ENCODE peak calls at places on chromosomes 5 and 9, in five cellular contexts. E, D, N, B and K are unnamed samples.
A peak's percentile ranks its signal among the peaks of the same experiment; 100 is the strongest.

GRCh38 chr9:112278152-112278551 is 55.3 kb downstream of the PTBP3 start:
- DNase-seq in N (no peak), E (no peak), B (no peak), D (no peak), K (no peak)

GRCh38 chr5:171992305-171992704 is 14.1 kb downstream of the FBXW11 start:
- DNase-seq in N (no peak), B (no peak), E (no peak), D (no peak), K (no peak)

GRCh38 chr5:143297756-143298155 is 105.7 kb downstream of the NR3C1 start:
- DNase-seq in E (no peak), N (no peak), D (no peak), B (no peak), K (no peak)

GRCh38 chr5:86968311-86968753 is 299.4 kb upstream of the RASA1 start:
- DNase-seq in N (no peak), B (no peak), D (no peak), E (peak; percentile 49), K (peak; percentile 50)

GRCh38 chr5:152532714-152533113 is 127.6 kb upstream of the NMUR2 start:
- DNase-seq in N (no peak), B (no peak), D (no peak), E (peak; percentile 73), K (peak; percentile 32)

GRCh38 chr9:22307013-22307711 is 139.5 kb upstream of the DMRTA1 start:
- DNase-seq in E (peak; percentile 82), D (no peak), N (no peak), B (peak; percentile 19), K (peak; percentile 63)

GRCh38 chr5:1952456-1953099 is 69.9 kb upstream of the IRX4 start:
- DNase-seq in B (no peak), E (no peak), D (no peak), N (no peak), K (no peak)

GRCh38 chr9:135104761-135105160 is 17.3 kb downstream of the OLFM1 start:
- DNase-seq in E (no peak), B (no peak), N (no peak), D (no peak), K (no peak)

GRCh38 chr9:81844131-81844567 is 84.1 kb upstream of the SPATA31D4 start:
- DNase-seq in B (no peak), E (peak; percentile 29), D (no peak), N (no peak), K (no peak)

GRCh38 chr5:6183391-6184390 is 194.7 kb downstream of the MED10 start:
- DNase-seq in D (no peak), B (no peak), N (no peak), E (no peak), K (no peak)

GRCh38 chr5:33370135-33370472 is 70.7 kb upstream of the TARS1 start:
- DNase-seq in B (no peak), E (peak; percentile 53), D (no peak), N (no peak), K (no peak)

GRCh38 chr9:71353723-71354122 is 232.3 kb upstream of the TRPM3 start:
- DNase-seq in N (no peak), B (no peak), E (no peak), D (no peak), K (no peak)

GRCh38 chr5:129419292-129419691 is 40.8 kb upstream of the ADAMTS19 start:
- DNase-seq in N (no peak), D (no peak), E (no peak), B (no peak), K (no peak)
- TF ChIP-seq CTCF in N (no peak), D (no peak), E (no peak), B (no peak), K (no peak)

GRCh38 chr5:45696206-45696836 is at the start of gene HCN1:
- DNase-seq in B (peak; percentile 93), N (peak; percentile 88), D (peak; percentile 71), E (peak; percentile 82), K (peak; percentile 4)
- TF ChIP-seq CTCF in B (peak; percentile 92), N (peak; percentile 55), D (peak; percentile 65), E (peak; percentile 70), K (peak; percentile 91)

GRCh38 chr9:87336407-87336806 is 161.3 kb upstream of the DAPK1 start:
- DNase-seq in D (no peak), E (no peak), B (peak; percentile 20), N (no peak), K (peak; percentile 3)
- TF ChIP-seq CTCF in D (no peak), E (no peak), B (no peak), N (no peak), K (peak; percentile 47)

GRCh38 chr9:92176068-92176799 is 61.0 kb upstream of the SPTLC1 start:
- DNase-seq in B (no peak), N (no peak), D (no peak), E (peak; percentile 15), K (no peak)
- TF ChIP-seq CTCF in B (peak; percentile 35), N (no peak), D (no peak), E (peak; percentile 48), K (no peak)

GRCh38 chr9:27701029-27701428 is 127.7 kb upstream of the C9orf72 start:
- DNase-seq in N (no peak), D (no peak), E (no peak), B (no peak), K (no peak)
- TF ChIP-seq CTCF in N (no peak), D (no peak), E (no peak), B (no peak), K (no peak)

GRCh38 chr9:101706929-101707328 is 31.5 kb downstream of the GRIN3A start:
- DNase-seq in D (no peak), E (no peak), N (no peak), B (no peak), K (no peak)

GRCh38 chr9:101707708-101708107 is 30.7 kb downstream of the GRIN3A start:
- DNase-seq in B (no peak), E (no peak), D (no peak), N (no peak), K (no peak)

GRCh38 chr9:101708855-101709254 is 29.6 kb downstream of the GRIN3A start:
- DNase-seq in D (no peak), B (no peak), N (no peak), E (no peak), K (no peak)

GRCh38 chr9:101706261-101706798 is 32.1 kb downstream of the GRIN3A start:
- DNase-seq in D (no peak), N (no peak), E (peak; percentile 16), B (no peak), K (no peak)

GRCh38 chr9:101711330-101711941 is 27.0 kb downstream of the GRIN3A start:
- DNase-seq in E (no peak), B (peak; percentile 46), D (no peak), N (no peak), K (no peak)
- TF ChIP-seq CTCF in E (peak; percentile 45), B (peak; percentile 92), D (peak; percentile 57), N (no peak), K (peak; percentile 64)

GRCh38 chr5:140259509-140259908 is 43.4 kb downstream of the PFDN1 start:
- DNase-seq in D (no peak), E (peak; percentile 96), B (no peak), N (no peak), K (no peak)

GRCh38 chr5:140262839-140263238 is 40.1 kb downstream of the PFDN1 start:
- DNase-seq in E (no peak), D (no peak), N (no peak), B (no peak), K (peak; percentile 65)

GRCh38 chr5:140260089-140260656 is 42.7 kb downstream of the PFDN1 start:
- DNase-seq in N (no peak), D (no peak), B (no peak), E (no peak), K (no peak)

GRCh38 chr5:140262221-140262620 is 40.7 kb downstream of the PFDN1 start:
- DNase-seq in B (no peak), D (no peak), E (no peak), N (no peak), K (no peak)

GRCh38 chr5:140261403-140262171 is 41.3 kb downstream of the PFDN1 start:
- DNase-seq in E (peak; percentile 89), B (peak; percentile 45), N (peak; percentile 76), D (no peak), K (peak; percentile 98)
- TF ChIP-seq CTCF in E (no peak), B (no peak), N (peak; percentile 12), D (no peak), K (peak; percentile 35)

GRCh38 chr9:101465330-101465915 is 29.8 kb upstream of the ALDOB start:
- DNase-seq in B (peak; percentile 73), N (peak; percentile 46), E (peak; percentile 92), D (no peak), K (peak; percentile 51)
- TF ChIP-seq CTCF in B (peak; percentile 81), N (peak; percentile 30), E (peak; percentile 73), D (peak; percentile 14), K (peak; percentile 77)

DNA sequence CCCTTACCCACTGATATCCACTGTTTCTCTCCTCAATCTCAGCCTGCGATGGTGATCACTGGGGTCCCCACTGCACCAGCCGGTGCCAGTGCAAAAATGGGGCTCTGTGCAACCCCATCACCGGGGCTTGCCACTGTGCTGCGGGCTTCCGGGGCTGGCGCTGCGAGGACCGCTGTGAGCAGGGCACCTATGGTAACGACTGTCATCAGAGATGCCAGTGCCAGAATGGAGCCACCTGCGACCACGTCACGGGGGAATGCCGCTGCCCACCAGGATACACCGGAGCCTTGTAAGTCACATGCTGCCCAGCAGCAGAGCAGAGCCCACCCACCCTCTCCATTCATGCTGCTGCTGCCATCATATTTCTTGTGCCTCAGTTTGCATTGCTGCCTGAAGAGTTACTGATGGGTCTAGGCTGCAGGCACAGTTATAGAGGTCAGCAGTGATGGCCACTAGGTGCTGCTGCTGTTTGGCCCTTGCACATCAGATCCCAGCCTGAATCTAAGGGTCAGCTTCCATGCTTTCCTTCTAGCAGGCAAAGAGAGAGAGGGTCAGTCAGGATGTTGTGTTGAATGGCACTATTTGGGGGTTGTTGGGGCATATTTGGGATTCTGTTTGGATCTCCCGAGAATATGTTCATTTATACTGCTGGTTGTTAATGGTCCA is 106.0 kb downstream of the MEGF10 start:
- DNase-seq in E (no peak), D (no peak), N (no peak), B (no peak), K (no peak)
- TF ChIP-seq CTCF in E (no peak), D (no peak), N (no peak), B (no peak), K (peak; percentile 3)